ENCODE peak calls at places on chromosomes 3 and 15, in eight cellular contexts. L is PC-9, T is SJSA1, G is neuronal stem cell, D is upper lobe of right lung, P is left ventricle myocardium inferior, R is aorta, Y is testis. U is an unnamed sample.

GRCh38 chr3:64131755-64132154 is 93.5 kb downstream of the PRICKLE2 start:
- DNase-seq in L (no peak), T (no peak), G (no peak), D (no peak), P (no peak), R (no peak), Y (no peak), U (no peak)

GRCh38 chr3:65953881-65954733 is 84.6 kb downstream of the MAGI1 start:
- DNase-seq in L (no peak), T (no peak), G (no peak), D (peak; percentile 70), P (peak; percentile 33), R (no peak), Y (peak; percentile 55), U (peak; percentile 42)

GRCh38 chr15:29613951-29614382 is 208.3 kb downstream of the TJP1 start:
- DNase-seq in L (no peak), T (no peak), G (no peak), D (no peak), P (no peak), R (no peak), Y (peak; percentile 40), U (no peak)

GRCh38 chr3:42161050-42161935 is 70.1 kb downstream of the TRAK1 start:
- DNase-seq in L (peak; percentile 47), T (no peak), G (no peak), D (no peak), P (no peak), R (no peak), Y (no peak), U (no peak)

GRCh38 chr3:193605876-193606275 is 12.9 kb downstream of the OPA1 start:
- DNase-seq in L (peak; percentile 58), T (peak; percentile 53), G (peak; percentile 36), D (no peak), P (no peak), R (no peak), Y (peak; percentile 77), U (peak; percentile 72)

GRCh38 chr3:25532763-25533162 is 104.7 kb downstream of the RARB start:
- DNase-seq in L (no peak), T (no peak), G (no peak), D (no peak), P (no peak), R (no peak), Y (peak; percentile 54), U (no peak)

GRCh38 chr15:25687689-25688088 is 175.4 kb downstream of the ATP10A start:
- DNase-seq in L (no peak), T (no peak), G (no peak), D (peak; percentile 37), P (no peak), R (peak; percentile 57), Y (no peak), U (no peak)

GRCh38 chr3:46480481-46481195 is 15.9 kb upstream of the LTF start:
- DNase-seq in L (no peak), T (no peak), G (no peak), D (no peak), P (no peak), R (peak; percentile 67), Y (no peak), U (no peak)

GRCh38 chr3:118231578-118231977 is 803.1 kb downstream of the IGSF11 start:
- DNase-seq in L (no peak), T (no peak), G (no peak), D (no peak), P (no peak), R (no peak), Y (no peak), U (no peak)

GRCh38 chr15:61518191-61518950 is 289.3 kb upstream of the RORA start:
- DNase-seq in L (no peak), T (no peak), G (no peak), D (no peak), P (no peak), R (no peak), Y (no peak), U (no peak)

GRCh38 chr15:55221090-55222011 is 24.6 kb upstream of the RSL24D1 start:
- DNase-seq in L (peak; percentile 92), T (no peak), G (no peak), D (no peak), P (no peak), R (no peak), Y (no peak), U (peak; percentile 27)

GRCh38 chr3:153462550-153462949 is 300.5 kb downstream of the RAP2B start:
- DNase-seq in L (no peak), T (no peak), G (no peak), D (no peak), P (no peak), R (no peak), Y (no peak), U (no peak)

GRCh38 chr3:17430574-17430973 is 311.9 kb downstream of the TBC1D5 start:
- DNase-seq in L (no peak), T (no peak), G (no peak), D (no peak), P (no peak), R (no peak), Y (no peak), U (no peak)

GRCh38 chr15:35019401-35020327 is 31.6 kb upstream of the ZNF770 start:
- DNase-seq in L (no peak), T (no peak), G (no peak), D (no peak), P (no peak), R (no peak), Y (no peak), U (no peak)

GRCh38 chr3:146130881-146131371 is 30.1 kb downstream of the PLOD2 start:
- DNase-seq in L (no peak), T (peak; percentile 42), G (no peak), D (no peak), P (no peak), R (no peak), Y (no peak), U (no peak)

GRCh38 chr3:177776656-177777055 is 579.4 kb upstream of the TBL1XR1 start:
- DNase-seq in L (peak; percentile 93), T (peak; percentile 48), G (no peak), D (no peak), P (no peak), R (no peak), Y (no peak), U (no peak)

GRCh38 chr3:46027736-46028397 is 584 bp upstream of the XCR1 start:
- DNase-seq in L (no peak), T (no peak), G (no peak), D (no peak), P (no peak), R (no peak), Y (no peak), U (no peak)

GRCh38 chr3:134824676-134825290 is 29.7 kb downstream of the EPHB1 start:
- DNase-seq in L (no peak), T (no peak), G (no peak), D (no peak), P (no peak), R (no peak), Y (peak; percentile 70), U (no peak)

GRCh38 chr3:195540526-195540925 is 2.6 kb downstream of the PPP1R2 start:
- DNase-seq in L (peak; percentile 31), T (no peak), G (no peak), D (no peak), P (no peak), R (no peak), Y (no peak), U (no peak)

GRCh38 chr3:195539479-195539878 is 3.6 kb downstream of the PPP1R2 start:
- DNase-seq in L (peak; percentile 24), T (no peak), G (no peak), D (no peak), P (no peak), R (no peak), Y (no peak), U (no peak)

GRCh38 chr3:195542261-195542660 is 864 bp downstream of the PPP1R2 start:
- DNase-seq in L (no peak), T (no peak), G (no peak), D (no peak), P (no peak), R (no peak), Y (no peak), U (no peak)

GRCh38 chr3:195540031-195540430 is 3.1 kb downstream of the PPP1R2 start:
- DNase-seq in L (peak; percentile 32), T (no peak), G (no peak), D (no peak), P (no peak), R (no peak), Y (no peak), U (no peak)

DNA sequence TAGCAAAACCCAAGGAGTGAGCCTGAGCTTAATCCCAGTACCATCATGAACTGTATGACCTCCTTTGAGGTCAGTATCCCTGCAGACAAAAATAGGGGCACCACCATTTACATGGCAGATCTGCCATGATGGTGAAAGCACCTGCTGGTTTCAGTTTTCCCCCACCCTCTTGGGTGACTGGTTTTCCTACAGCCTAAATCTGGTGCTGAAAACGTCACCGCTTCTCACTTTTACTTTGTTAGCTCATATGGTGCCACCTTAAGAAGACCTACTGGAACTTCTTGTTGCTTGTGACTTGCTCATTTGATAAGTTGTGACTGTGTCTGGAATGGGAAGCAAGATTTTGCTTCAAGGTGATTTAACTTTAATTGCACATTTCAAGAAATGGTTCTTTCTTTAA is 5.1 kb downstream of the PPP1R2 start:
- DNase-seq in L (peak; percentile 34), T (no peak), G (no peak), D (no peak), P (no peak), R (no peak), Y (no peak), U (no peak)
- H3K4me3 ChIP-seq in L (no peak overlapping the region), T (no peak overlapping the region), G (no peak overlapping the region), D (no peak overlapping the region), P (no peak overlapping the region), R (no peak overlapping the region), Y (no peak overlapping the region), U (no peak overlapping the region)

GRCh38 chr15:93981706-93982105 is 249.7 kb upstream of the MCTP2 start:
- DNase-seq in L (no peak), T (no peak), G (no peak), D (no peak), P (no peak), R (no peak), Y (no peak), U (no peak)
- H3K4me3 ChIP-seq in L (no peak overlapping the region), T (no peak overlapping the region), G (no peak overlapping the region), D (no peak overlapping the region), P (no peak overlapping the region), R (no peak overlapping the region), Y (no peak overlapping the region), U (no peak overlapping the region)

GRCh38 chr15:32825219-32825618 is 107.4 kb downstream of the GREM1 start:
- DNase-seq in L (no peak), T (peak; percentile 51), G (no peak), D (no peak), P (no peak), R (no peak), Y (no peak), U (no peak)
- H3K4me3 ChIP-seq in L (no peak overlapping the region), T (peak overlapping the region; percentile 8), G (no peak overlapping the region), D (no peak overlapping the region), P (no peak overlapping the region), R (no peak overlapping the region), Y (no peak overlapping the region), U (no peak overlapping the region)

DNA sequence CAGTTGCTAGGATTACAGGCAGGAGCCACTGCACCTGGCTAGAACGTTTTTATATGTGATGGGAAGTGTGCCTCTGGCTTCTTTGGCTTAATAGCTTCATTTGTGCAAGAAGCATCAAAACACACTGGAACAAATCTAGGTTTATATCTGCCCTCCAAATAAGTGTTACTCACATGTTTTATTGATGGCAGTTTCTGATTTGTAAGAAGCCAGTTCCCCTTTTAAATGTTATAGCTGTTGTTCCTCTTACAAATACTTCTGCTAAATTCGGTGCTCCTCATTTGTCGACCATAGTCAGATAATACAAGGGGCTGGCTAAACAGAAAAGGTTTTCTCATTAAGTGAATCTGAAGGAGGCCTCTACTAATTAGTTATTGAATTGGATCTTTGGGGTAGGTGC is 307.1 kb upstream of the SEMA6D start:
- DNase-seq in L (no peak), T (no peak), G (no peak), D (no peak), P (no peak), R (no peak), Y (no peak), U (no peak)
- H3K4me3 ChIP-seq in L (no peak overlapping the region), T (no peak overlapping the region), G (no peak overlapping the region), D (no peak overlapping the region), P (no peak overlapping the region), R (no peak overlapping the region), Y (no peak overlapping the region), U (no peak overlapping the region)